ENCODE peak calls at places on chromosomes 11 and 22, in four cellular contexts. E is fibroblast of lung, T is left lung, F is mammary epithelial cell. P is an unnamed sample.

GRCh38 chr22:48322907-48323306 is 1504.8 kb downstream of the BRD1 start:
- DNase-seq in E (no peak), F (no peak), T (no peak), P (no peak)

GRCh38 chr22:33582822-33583400 is 337.4 kb downstream of the LARGE1 start:
- DNase-seq in F (no peak), E (no peak), T (no peak), P (no peak)

GRCh38 chr11:48036466-48036865 is 56.1 kb downstream of the PTPRJ start:
- DNase-seq in T (no peak), E (peak; percentile 70), F (no peak), P (no peak)

GRCh38 chr22:32207971-32208480 is 3.2 kb upstream of the RFPL2 start:
- DNase-seq in T (no peak), F (no peak), E (no peak), P (no peak)

GRCh38 chr11:126212089-126212660 is 593 bp downstream of the FAM118B start:
- DNase-seq in T (no peak), E (no peak), F (peak; percentile 4), P (no peak)

GRCh38 chr11:12276356-12276755 is 101.0 kb upstream of the PARVA start:
- DNase-seq in E (no peak), F (no peak), T (no peak), P (no peak)

GRCh38 chr11:106101797-106102196 is 24.3 kb downstream of the AASDHPPT start:
- DNase-seq in E (peak; percentile 63), T (no peak), F (peak; percentile 14), P (no peak)

GRCh38 chr22:24466831-24467249 is 28.3 kb upstream of the UPB1 start:
- DNase-seq in E (peak; percentile 77), T (no peak), F (no peak), P (no peak)

GRCh38 chr11:57310630-57311086 is 14.1 kb downstream of the TNKS1BP1 start:
- DNase-seq in F (no peak), E (peak; percentile 33), T (no peak), P (no peak)

GRCh38 chr11:18956630-18957029 is 17.4 kb upstream of the MRGPRX1 start:
- DNase-seq in E (no peak), T (no peak), F (no peak), P (no peak)

GRCh38 chr11:65506770-65507485 is 8.1 kb downstream of the MALAT1 start:
- DNase-seq in E (no peak), T (no peak), F (no peak), P (peak; percentile 44)

GRCh38 chr11:84413547-84413946 is 1127.4 kb upstream of the CCDC90B start:
- DNase-seq in T (no peak), F (no peak), E (no peak), P (no peak)

GRCh38 chr11:13718394-13718793 is 49.9 kb downstream of the FAR1 start:
- DNase-seq in T (no peak), F (no peak), E (no peak), P (no peak)

GRCh38 chr11:14148653-14149273 is 186.2 kb downstream of the SPON1 start:
- DNase-seq in F (peak; percentile 45), E (peak; percentile 13), T (no peak), P (no peak)

GRCh38 chr22:30947163-30947820 is 21.3 kb downstream of the MORC2 start:
- DNase-seq in T (no peak), E (no peak), F (peak; percentile 93), P (no peak)

GRCh38 chr11:77127969-77128691 is at the start of gene MYO7A:
- DNase-seq in F (no peak), E (no peak), T (peak; percentile 76), P (no peak)

GRCh38 chr11:86099727-86100320 is 30.9 kb upstream of the PICALM start:
- DNase-seq in E (peak; percentile 52), T (no peak), F (peak; percentile 86), P (no peak)

GRCh38 chr22:48557473-48557872 is 1270.2 kb downstream of the BRD1 start:
- DNase-seq in E (no peak), T (peak; percentile 67), F (no peak), P (no peak)

GRCh38 chr22:32655068-32655467 is 146.4 kb upstream of the TIMP3 start:
- DNase-seq in F (no peak), T (no peak), E (no peak), P (no peak)

GRCh38 chr11:95500466-95500865 is 269.5 kb upstream of the SESN3 start:
- DNase-seq in F (no peak), E (no peak), T (no peak), P (no peak)

GRCh38 chr11:92380882-92381281 is 156.3 kb downstream of the FAT3 start:
- DNase-seq in E (peak; percentile 82), T (no peak), F (peak; percentile 73), P (no peak)

GRCh38 chr11:87976009-87976408 is 199.2 kb downstream of the RAB38 start:
- DNase-seq in T (no peak), E (no peak), F (no peak), P (no peak)

GRCh38 chr11:61973603-61974162 is 6.2 kb upstream of the FTH1 start:
- DNase-seq in F (peak; percentile 87), E (no peak), T (no peak), P (no peak)

GRCh38 chr22:37607912-37608476 is 640 bp upstream of the GGA1 start:
- DNase-seq in F (no peak), T (no peak), E (no peak), P (no peak)

GRCh38 chr11:14500181-14500651 is 605 bp upstream of the COPB1 start:
- DNase-seq in T (peak; percentile 53), F (peak; percentile 40), E (peak; percentile 62), P (peak; percentile 51)

GRCh38 chr11:69689484-69690319 is 14.1 kb downstream of the FGF19 start:
- DNase-seq in F (no peak), E (no peak), T (no peak), P (no peak)

GRCh38 chr22:46320166-46320710 is 15.3 kb upstream of the TRMU start:
- DNase-seq in T (no peak), F (no peak), E (no peak), P (no peak)

GRCh38 chr11:34926831-34927132 is 10.4 kb downstream of the PDHX start:
- DNase-seq in F (peak; percentile 17), E (peak; percentile 53), T (no peak), P (no peak)

GRCh38 chr11:18802381-18803257 is 11.0 kb upstream of the PTPN5 start:
- DNase-seq in T (no peak), E (peak; percentile 65), F (peak; percentile 40), P (peak; percentile 5)

GRCh38 chr11:74683279-74683871 is 47.9 kb downstream of the CHRDL2 start:
- DNase-seq in F (no peak), T (peak; percentile 80), E (no peak), P (no peak)

GRCh38 chr11:32427616-32427934 is 7.8 kb downstream of the WT1 start:
- DNase-seq in T (no peak), F (no peak), E (no peak), P (no peak)

GRCh38 chr11:61480936-61481335 is 27.6 kb upstream of the LRRC10B start:
- DNase-seq in E (no peak), T (no peak), F (peak; percentile 19), P (no peak)

GRCh38 chr11:27386176-27386575 is 23.2 kb upstream of the CCDC34 start:
- DNase-seq in T (no peak), F (no peak), E (no peak), P (no peak)

GRCh38 chr22:27019827-27020226 is 362.4 kb downstream of the MIAT start:
- DNase-seq in T (no peak), E (peak; percentile 84), F (peak; percentile 8), P (no peak)

GRCh38 chr22:33038131-33038772 is 19.9 kb downstream of the SYN3 start:
- DNase-seq in E (no peak), T (no peak), F (peak; percentile 27), P (no peak)

GRCh38 chr11:59204736-59205135 is 8.0 kb downstream of the MPEG1 start:
- DNase-seq in T (no peak), F (no peak), E (peak; percentile 7), P (no peak)

DNA sequence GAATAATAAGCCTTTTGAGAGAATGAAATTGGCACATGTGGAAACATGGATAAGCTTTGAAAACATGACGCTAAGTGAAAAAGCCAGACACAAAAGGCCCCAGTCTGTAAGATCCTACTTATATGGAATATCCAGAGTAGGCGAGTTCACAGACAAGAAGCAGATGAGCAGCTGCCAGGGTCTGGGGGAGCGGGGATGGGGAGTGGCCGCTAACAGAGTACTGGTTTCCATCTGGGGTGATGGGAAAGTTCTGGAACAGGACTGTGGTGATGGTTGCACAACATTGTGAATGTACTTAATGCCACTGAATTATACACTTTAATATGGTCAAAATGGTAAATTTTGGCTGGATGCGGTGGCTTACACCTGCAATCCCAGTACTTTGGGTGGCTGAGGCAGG is 126.5 kb downstream of the SPATA19 start:
- DNase-seq in T (no peak), E (no peak), F (no peak), P (no peak)
- H3K9me3 ChIP-seq in T (no peaks in the 10 kb centered on the region), E (no peaks in the 10 kb centered on the region), F (peaks cover 31% of the 10 kb centered on the region), P (no peaks in the 10 kb centered on the region)

GRCh38 chr11:6473481-6474422 is at the start of gene TRIM3:
- DNase-seq in F (peak; percentile 82), T (peak; percentile 98), E (peak; percentile 85), P (peak; percentile 75)
- TF ChIP-seq CTCF in F (no peak), T (no peak), E (peak; percentile 49), P (no peak)

DNA sequence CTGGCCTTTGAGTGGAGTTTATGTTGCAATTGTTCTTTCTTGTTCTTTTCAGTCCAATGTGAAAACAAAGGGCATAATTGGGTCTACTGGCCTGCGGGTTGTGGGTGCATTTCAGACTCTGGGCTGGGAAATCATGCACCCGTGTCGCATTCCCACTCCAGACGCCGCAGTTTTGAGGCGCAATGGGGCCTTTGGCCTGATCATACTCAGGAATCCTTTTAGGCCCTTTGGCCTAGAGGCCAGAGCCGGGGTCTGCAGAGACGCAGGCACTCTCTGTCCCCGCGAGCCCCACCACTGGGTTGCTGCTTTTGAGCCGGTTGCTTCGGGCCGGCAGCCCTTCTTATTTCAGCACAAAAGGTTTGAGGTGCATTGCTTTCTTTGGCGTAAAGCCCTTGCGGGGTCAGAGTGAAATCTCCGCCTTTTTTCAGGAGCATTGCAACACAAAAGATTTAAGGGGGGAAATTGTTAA is 48.4 kb upstream of the DBX1 start:
- DNase-seq in T (no peak), E (no peak), F (no peak), P (no peak)
- H3K27me3 ChIP-seq in T (peaks cover 76% of the 10 kb centered on the region), E (peaks cover 36% of the 10 kb centered on the region), F (peaks cover 17% of the 10 kb centered on the region), P (peaks cover 57% of the 10 kb centered on the region)

GRCh38 chr22:29026579-29026978 is 35.1 kb downstream of the C22orf31 start:
- DNase-seq in E (no peak), F (no peak), T (no peak), P (no peak)

GRCh38 chr22:29030016-29030617 is 31.5 kb downstream of the C22orf31 start:
- DNase-seq in F (peak; percentile 94), T (no peak), E (peak; percentile 85), P (no peak)

GRCh38 chr22:29029202-29030000 is 32.2 kb downstream of the C22orf31 start:
- DNase-seq in T (no peak), E (no peak), F (no peak), P (no peak)

GRCh38 chr22:29030618-29031235 is 30.9 kb downstream of the C22orf31 start:
- DNase-seq in E (peak; percentile 94), F (peak; percentile 87), T (peak; percentile 87), P (no peak)

GRCh38 chr22:29028468-29028867 is 33.2 kb downstream of the C22orf31 start:
- DNase-seq in F (no peak), T (no peak), E (no peak), P (no peak)
- H3K9me3 ChIP-seq in F (no peaks in the 10 kb centered on the region), T (no peaks in the 10 kb centered on the region), E (no peaks in the 10 kb centered on the region), P (no peaks in the 10 kb centered on the region)